ENCODE peak calls at places on chromosomes 1 and 21, in eight cellular contexts. G, X, L, P, Z, K, U and O are unnamed samples.

GRCh38 chr21:28256420-28256831 is 736.3 kb downstream of the LTN1 start:
- DNase-seq in G (no peak), X (no peak), L (no peak), P (no peak), Z (no peak), K (no peak), U (no peak), O (no peak)

GRCh38 chr21:41830764-41831452 is 48.2 kb downstream of the PRDM15 start:
- DNase-seq in G (no peak), X (no peak), L (no peak), P (no peak), Z (no peak), K (no peak), U (no peak), O (no peak)

GRCh38 chr1:43272576-43273571 is 3.1 kb downstream of the TMEM125 start:
- DNase-seq in G (no peak), X (no peak), L (no peak), P (no peak), Z (no peak), K (no peak), U (no peak), O (no peak)

GRCh38 chr1:34785231-34785874 is 4.3 kb downstream of the GJB3 start:
- DNase-seq in G (no peak), X (no peak), L (no peak), P (no peak), Z (no peak), K (no peak), U (no peak), O (no peak)

GRCh38 chr1:154812911-154813816 is 56.9 kb downstream of the KCNN3 start:
- DNase-seq in G (no peak), X (no peak), L (no peak), P (no peak), Z (peak), K (no peak), U (peak), O (no peak)

GRCh38 chr1:39992229-39992628 is 37.3 kb downstream of the MFSD2A start:
- DNase-seq in G (no peak), X (no peak), L (no peak), P (no peak), Z (peak), K (no peak), U (no peak), O (no peak)

GRCh38 chr1:192186197-192186596 is 27.9 kb downstream of the RGS18 start:
- DNase-seq in G (no peak), X (no peak), L (no peak), P (no peak), Z (no peak), K (no peak), U (no peak), O (no peak)

GRCh38 chr1:1243261-1243660 is 3.3 kb downstream of the C1QTNF12 start:
- DNase-seq in G (no peak), X (no peak), L (no peak), P (no peak), Z (no peak), K (no peak), U (no peak), O (no peak)

GRCh38 chr1:3886691-3887090 is 13.4 kb downstream of the C1orf174 start:
- DNase-seq in G (no peak), X (no peak), L (no peak), P (no peak), Z (no peak), K (no peak), U (no peak), O (no peak)

GRCh38 chr21:45492765-45493164 is 49.5 kb downstream of the SLC19A1 start:
- DNase-seq in G (no peak), X (no peak), L (no peak), P (no peak), Z (no peak), K (no peak), U (no peak), O (no peak)

GRCh38 chr1:10890391-10891073 is 94.1 kb upstream of the CASZ1 start:
- DNase-seq in G (no peak), X (no peak), L (no peak), P (no peak), Z (peak), K (no peak), U (peak), O (no peak)

GRCh38 chr1:179747611-179748010 is 4.5 kb downstream of the FAM163A start:
- DNase-seq in G (no peak), X (no peak), L (no peak), P (no peak), Z (no peak), K (no peak), U (no peak), O (no peak)

GRCh38 chr1:65698590-65698989 is 94.1 kb upstream of the PDE4B start:
- DNase-seq in G (no peak), X (no peak), L (no peak), P (no peak), Z (no peak), K (no peak), U (no peak), O (no peak)

GRCh38 chr1:94654031-94654430 is 112.5 kb upstream of the F3 start:
- DNase-seq in G (no peak), X (no peak), L (no peak), P (no peak), Z (peak), K (no peak), U (peak), O (no peak)

GRCh38 chr1:145985129-145985501 is 11.3 kb downstream of the TXNIP start:
- DNase-seq in G (no peak), X (peak), L (no peak), P (no peak), Z (no peak), K (no peak), U (no peak), O (no peak)

GRCh38 chr1:14039894-14040430 is 340.0 kb downstream of the PRDM2 start:
- DNase-seq in G (no peak), X (no peak), L (no peak), P (no peak), Z (peak), K (no peak), U (no peak), O (no peak)

GRCh38 chr1:237071641-237072420 is 29.8 kb downstream of the RYR2 start:
- DNase-seq in G (no peak), X (no peak), L (no peak), P (no peak), Z (no peak), K (no peak), U (no peak), O (no peak)

GRCh38 chr21:46115441-46116188 is 17.7 kb downstream of the COL6A2 start:
- DNase-seq in G (no peak), X (no peak), L (peak), P (no peak), Z (no peak), K (no peak), U (no peak), O (peak)

GRCh38 chr1:17200756-17201155 is 4.2 kb upstream of the PADI1 start:
- DNase-seq in G (no peak), X (no peak), L (no peak), P (no peak), Z (peak), K (no peak), U (no peak), O (no peak)

GRCh38 chr21:33655591-33656221 is 13.4 kb downstream of the ITSN1 start:
- DNase-seq in G (no peak), X (no peak), L (no peak), P (no peak), Z (peak), K (no peak), U (no peak), O (no peak)

GRCh38 chr1:101394041-101394440 is 157.2 kb downstream of the S1PR1 start:
- DNase-seq in G (no peak), X (no peak), L (no peak), P (no peak), Z (peak), K (no peak), U (no peak), O (no peak)

GRCh38 chr21:35100351-35100771 is 51.3 kb upstream of the RUNX1 start:
- DNase-seq in G (no peak), X (no peak), L (no peak), P (no peak), Z (no peak), K (no peak), U (no peak), O (no peak)

GRCh38 chr1:165907256-165907857 is 79.9 kb downstream of the UCK2 start:
- DNase-seq in G (no peak), X (no peak), L (no peak), P (no peak), Z (no peak), K (no peak), U (no peak), O (no peak)

GRCh38 chr1:3895279-3895950 is 4.7 kb downstream of the C1orf174 start:
- DNase-seq in G (no peak), X (no peak), L (no peak), P (no peak), Z (no peak), K (no peak), U (no peak), O (no peak)

GRCh38 chr1:156958247-156958714 is 37.8 kb downstream of the LRRC71 start:
- DNase-seq in G (no peak), X (no peak), L (no peak), P (no peak), Z (no peak), K (no peak), U (no peak), O (no peak)

GRCh38 chr1:159188375-159188788 is 16.3 kb upstream of the ACKR1 start:
- DNase-seq in G (no peak), X (peak), L (peak), P (peak), Z (peak), K (no peak), U (no peak), O (peak)

GRCh38 chr1:24203404-24203803 is 16.3 kb upstream of the IFNLR1 start:
- DNase-seq in G (no peak), X (no peak), L (no peak), P (no peak), Z (peak), K (no peak), U (peak), O (no peak)

GRCh38 chr21:43279578-43279894 is 110.7 kb downstream of the CRYAA start:
- DNase-seq in G (no peak), X (peak), L (no peak), P (peak), Z (no peak), K (no peak), U (no peak), O (no peak)

GRCh38 chr1:19605884-19606442 is 38.1 kb upstream of the NBL1 start:
- DNase-seq in G (no peak), X (no peak), L (no peak), P (no peak), Z (peak), K (no peak), U (no peak), O (no peak)

GRCh38 chr1:15950302-15950701 is 25.6 kb downstream of the ZBTB17 start:
- DNase-seq in G (no peak), X (no peak), L (no peak), P (no peak), Z (no peak), K (no peak), U (no peak), O (no peak)

GRCh38 chr21:41133896-41134522 is 34.0 kb upstream of the BACE2 start:
- DNase-seq in G (no peak), X (no peak), L (peak), P (no peak), Z (peak), K (no peak), U (no peak), O (no peak)

GRCh38 chr21:37535130-37535529 is 168.6 kb downstream of the DYRK1A start:
- DNase-seq in G (no peak), X (no peak), L (no peak), P (no peak), Z (no peak), K (no peak), U (no peak), O (no peak)

GRCh38 chr1:98460136-98460535 is 201.4 kb upstream of the SNX7 start:
- DNase-seq in G (no peak), X (no peak), L (no peak), P (no peak), Z (no peak), K (no peak), U (no peak), O (no peak)

GRCh38 chr1:47685763-47686066 is 247.9 kb downstream of the FOXD2 start:
- DNase-seq in G (no peak), X (no peak), L (no peak), P (no peak), Z (no peak), K (no peak), U (no peak), O (no peak)

GRCh38 chr1:15680131-15680530 is 4.0 kb upstream of the PLEKHM2 start:
- DNase-seq in G (no peak), X (peak), L (no peak), P (no peak), Z (peak), K (no peak), U (no peak), O (no peak)

GRCh38 chr1:201504799-201505504 is 2.0 kb downstream of the CSRP1 start:
- DNase-seq in G (no peak), X (no peak), L (no peak), P (no peak), Z (peak), K (no peak), U (no peak), O (no peak)

GRCh38 chr1:46650491-46650890 is 17.7 kb downstream of the ATPAF1 start:
- DNase-seq in G (no peak), X (no peak), L (no peak), P (no peak), Z (no peak), K (no peak), U (no peak), O (no peak)

GRCh38 chr1:11691928-11692711 is 610 bp downstream of the DRAXIN start:
- DNase-seq in G (no peak), X (no peak), L (no peak), P (no peak), Z (no peak), K (no peak), U (no peak), O (no peak)

GRCh38 chr1:41726899-41727748 is 191.6 kb downstream of the HIVEP3 start:
- DNase-seq in G (no peak), X (peak), L (no peak), P (no peak), Z (no peak), K (peak), U (no peak), O (peak)

GRCh38 chr1:6052543-6053205 is 7.0 kb downstream of the KCNAB2 start:
- DNase-seq in G (peak), X (peak), L (peak), P (peak), Z (peak), K (peak), U (peak), O (no peak)

GRCh38 chr1:6056549-6056948 is 10.9 kb downstream of the KCNAB2 start:
- DNase-seq in G (no peak), X (no peak), L (no peak), P (no peak), Z (no peak), K (no peak), U (no peak), O (no peak)

GRCh38 chr1:6054596-6054995 is 8.9 kb downstream of the KCNAB2 start:
- DNase-seq in G (no peak), X (no peak), L (no peak), P (no peak), Z (no peak), K (no peak), U (no peak), O (no peak)

GRCh38 chr1:6051423-6051822 is 5.7 kb downstream of the KCNAB2 start:
- DNase-seq in G (no peak), X (no peak), L (no peak), P (no peak), Z (no peak), K (no peak), U (no peak), O (no peak)

GRCh38 chr1:6053206-6053546 is 7.5 kb downstream of the KCNAB2 start:
- DNase-seq in G (no peak), X (no peak), L (no peak), P (no peak), Z (no peak), K (no peak), U (no peak), O (no peak)
- TF ChIP-seq CTCF in G (peak), X (no peak), L (no peak), P (no peak), Z (no peak), K (no peak), U (no peak), O (no peak)

DNA sequence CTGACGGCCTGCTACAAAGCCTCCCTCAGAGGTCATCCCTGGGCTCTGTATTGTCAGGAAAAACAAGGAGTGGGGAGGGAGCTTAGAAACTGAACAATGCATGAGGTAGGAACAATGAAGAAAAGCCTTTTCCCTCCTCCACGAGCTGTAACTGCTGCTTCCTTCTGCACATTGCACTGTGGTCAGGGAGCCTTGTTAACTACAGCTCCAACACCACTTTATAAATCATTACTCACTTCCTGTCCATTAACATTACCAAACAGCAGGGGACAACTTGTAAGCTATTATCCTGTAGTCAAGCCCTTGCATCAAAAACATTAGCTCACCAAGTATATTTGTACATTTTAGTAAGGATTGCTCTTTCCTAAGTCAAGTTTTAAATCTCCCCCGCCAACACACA is 336.0 kb upstream of the NR5A2 start:
- DNase-seq in G (no peak), X (no peak), L (no peak), P (no peak), Z (peak), K (no peak), U (no peak), O (no peak)
- TF ChIP-seq CTCF in G (no peak), X (no peak), L (no peak), P (no peak), Z (no peak), K (no peak), U (no peak), O (no peak)

GRCh38 chr1:208045410-208046252 is 134.7 kb upstream of the CD34 start:
- DNase-seq in G (no peak), X (no peak), L (no peak), P (peak), Z (no peak), K (no peak), U (no peak), O (no peak)
- TF ChIP-seq CTCF in G (no peak), X (peak), L (no peak), P (peak), Z (no peak), K (no peak), U (no peak), O (no peak)

GRCh38 chr1:63971557-63971956 is 197.7 kb downstream of the ROR1 start:
- DNase-seq in G (no peak), X (no peak), L (no peak), P (no peak), Z (no peak), K (no peak), U (no peak), O (no peak)

GRCh38 chr1:63975447-63975846 is 201.6 kb downstream of the ROR1 start:
- DNase-seq in G (no peak), X (no peak), L (no peak), P (no peak), Z (no peak), K (no peak), U (no peak), O (no peak)

GRCh38 chr1:63973005-63973419 is 199.2 kb downstream of the ROR1 start:
- DNase-seq in G (no peak), X (no peak), L (no peak), P (no peak), Z (no peak), K (no peak), U (no peak), O (no peak)

GRCh38 chr1:63980706-63981407 is 207.0 kb downstream of the ROR1 start:
- DNase-seq in G (no peak), X (no peak), L (no peak), P (peak), Z (peak), K (peak), U (peak), O (no peak)

DNA sequence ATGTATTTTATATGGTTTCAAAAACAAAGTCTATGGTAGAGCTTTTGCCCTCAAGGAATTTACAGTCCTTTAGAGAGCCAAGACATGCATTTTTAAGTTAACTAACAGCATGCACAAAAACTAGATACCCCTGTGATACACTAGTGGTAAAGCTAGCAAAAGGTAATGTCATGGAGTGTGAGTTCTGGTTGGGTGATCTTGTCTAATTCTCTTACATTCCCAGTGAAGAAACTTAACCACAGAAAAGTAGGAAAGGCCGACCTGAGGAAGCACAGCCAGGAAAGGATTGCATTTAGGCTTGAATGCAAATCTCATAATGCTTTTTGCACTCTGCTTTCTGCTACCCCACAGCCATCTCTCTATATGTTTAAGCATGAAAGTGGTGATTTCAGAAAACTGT is 202.2 kb downstream of the ROR1 start:
- DNase-seq in G (no peak), X (no peak), L (no peak), P (no peak), Z (no peak), K (no peak), U (no peak), O (no peak)
- TF ChIP-seq CTCF in G (no peak), X (no peak), L (no peak), P (no peak), Z (no peak), K (no peak), U (no peak), O (no peak)

DNA sequence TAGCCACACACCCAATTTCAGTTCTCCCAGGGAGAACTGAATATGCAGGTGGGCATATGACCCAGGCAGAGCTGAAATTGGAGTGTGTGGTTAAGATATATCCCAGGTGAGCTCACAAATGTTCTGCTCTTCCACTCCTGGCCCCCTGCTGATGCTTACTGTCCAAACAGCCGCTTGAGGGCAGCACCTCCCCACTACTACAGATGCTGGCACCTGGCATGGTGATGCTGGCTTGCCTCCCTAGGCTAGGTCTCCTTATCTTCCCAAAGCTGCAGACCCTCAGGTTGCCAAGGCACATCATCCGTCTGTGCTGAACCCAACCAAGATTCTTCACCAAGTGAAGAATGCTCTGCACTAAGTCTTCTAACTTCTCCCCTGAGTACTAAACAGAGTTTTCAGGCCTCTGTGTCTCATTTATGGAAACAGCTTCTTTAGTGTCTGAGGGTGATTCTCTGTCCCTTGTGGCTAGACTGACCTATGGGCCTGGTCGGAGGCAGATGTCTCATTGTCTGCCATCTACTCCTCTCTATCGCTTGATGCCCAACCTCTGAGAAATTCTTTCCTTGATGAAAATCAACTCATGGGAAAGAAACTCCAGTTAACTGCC is 27.2 kb downstream of the XCL1 start:
- DNase-seq in G (peak), X (peak), L (peak), P (peak), Z (peak), K (peak), U (peak), O (peak)
- TF ChIP-seq CTCF in G (peak), X (peak), L (peak), P (peak), Z (peak), K (no peak), U (peak), O (no peak)

GRCh38 chr1:25432749-25433388 is 2.2 kb downstream of the MACO1 start:
- DNase-seq in G (no peak), X (no peak), L (no peak), P (no peak), Z (no peak), K (no peak), U (no peak), O (no peak)

GRCh38 chr1:25431495-25432363 is 1.0 kb downstream of the MACO1 start:
- DNase-seq in G (peak), X (peak), L (no peak), P (peak), Z (no peak), K (no peak), U (no peak), O (no peak)

GRCh38 chr1:25430073-25430665 is 528 bp upstream of the MACO1 start:
- DNase-seq in G (peak), X (peak), L (peak), P (peak), Z (peak), K (peak), U (peak), O (peak)

GRCh38 chr1:25432364-25432719 is 1.6 kb downstream of the MACO1 start:
- DNase-seq in G (no peak), X (no peak), L (no peak), P (no peak), Z (no peak), K (no peak), U (no peak), O (no peak)

GRCh38 chr1:25430666-25431494 is at the start of gene MACO1:
- DNase-seq in G (peak), X (peak), L (peak), P (peak), Z (peak), K (peak), U (peak), O (peak)
- TF ChIP-seq CTCF in G (no peak), X (no peak), L (no peak), P (no peak), Z (no peak), K (no peak), U (no peak), O (no peak)